ENCODE peak calls at places on chromosomes 1 and 21, in six cellular contexts. One of them, this sample, is unnamed.

GRCh38 chr1:154747841-154748766 is 122.0 kb downstream of the KCNN3 start:
- DNase-seq in neuronal stem cell: no peak
- DNase-seq in trophoblast cell: no peak
- DNase-seq in H1: no peak
- DNase-seq in H9: no peak
- DNase-seq in mesenchymal stem cell: peak
- DNase-seq in this sample: no peak

GRCh38 chr1:6962390-6962955 is 177.2 kb downstream of the CAMTA1 start:
- DNase-seq in mesenchymal stem cell: no peak
- DNase-seq in H1: peak
- DNase-seq in H9: no peak
- DNase-seq in trophoblast cell: no peak
- DNase-seq in neuronal stem cell: no peak
- DNase-seq in this sample: no peak

GRCh38 chr1:26861889-26862371 is 1.0 kb upstream of the SFN start:
- DNase-seq in mesenchymal stem cell: no peak
- DNase-seq in H9: no peak
- DNase-seq in trophoblast cell: no peak
- DNase-seq in neuronal stem cell: no peak
- DNase-seq in H1: no peak
- DNase-seq in this sample: no peak

GRCh38 chr1:110778821-110779220 is 94.1 kb upstream of the CD53 start:
- DNase-seq in H1: no peak
- DNase-seq in neuronal stem cell: no peak
- DNase-seq in H9: no peak
- DNase-seq in mesenchymal stem cell: no peak
- DNase-seq in trophoblast cell: no peak
- DNase-seq in this sample: no peak

GRCh38 chr1:192100686-192101468 is 57.4 kb upstream of the RGS18 start:
- DNase-seq in trophoblast cell: peak
- DNase-seq in H9: no peak
- DNase-seq in H1: no peak
- DNase-seq in neuronal stem cell: no peak
- DNase-seq in mesenchymal stem cell: no peak
- DNase-seq in this sample: no peak

GRCh38 chr1:213988639-213989070 is 882 bp downstream of the PROX1 start:
- DNase-seq in H9: no peak
- DNase-seq in H1: no peak
- DNase-seq in mesenchymal stem cell: no peak
- DNase-seq in trophoblast cell: no peak
- DNase-seq in neuronal stem cell: no peak
- DNase-seq in this sample: no peak

GRCh38 chr1:50861742-50862141 is 98.3 kb downstream of the FAF1 start:
- DNase-seq in mesenchymal stem cell: no peak
- DNase-seq in neuronal stem cell: no peak
- DNase-seq in H1: no peak
- DNase-seq in trophoblast cell: no peak
- DNase-seq in H9: no peak
- DNase-seq in this sample: no peak

GRCh38 chr1:2636733-2637132 is 3.9 kb upstream of the MMEL1 start:
- DNase-seq in H1: no peak
- DNase-seq in trophoblast cell: no peak
- DNase-seq in neuronal stem cell: no peak
- DNase-seq in mesenchymal stem cell: no peak
- DNase-seq in H9: no peak
- DNase-seq in this sample: no peak

GRCh38 chr1:182163821-182164223 is 102.3 kb upstream of the ZNF648 start:
- DNase-seq in mesenchymal stem cell: no peak
- DNase-seq in H9: no peak
- DNase-seq in trophoblast cell: no peak
- DNase-seq in neuronal stem cell: no peak
- DNase-seq in H1: no peak
- DNase-seq in this sample: no peak

GRCh38 chr21:42118121-42118795 is 47.1 kb downstream of the UMODL1 start:
- DNase-seq in trophoblast cell: no peak
- DNase-seq in H1: no peak
- DNase-seq in mesenchymal stem cell: no peak
- DNase-seq in H9: no peak
- DNase-seq in neuronal stem cell: no peak
- DNase-seq in this sample: no peak

GRCh38 chr21:46425566-46425965 is 33.1 kb upstream of the DIP2A start:
- DNase-seq in H1: no peak
- DNase-seq in neuronal stem cell: no peak
- DNase-seq in mesenchymal stem cell: no peak
- DNase-seq in trophoblast cell: no peak
- DNase-seq in H9: no peak
- DNase-seq in this sample: no peak

GRCh38 chr1:82160036-82160435 is 359.3 kb downstream of the ADGRL2 start:
- DNase-seq in H9: no peak
- DNase-seq in neuronal stem cell: no peak
- DNase-seq in mesenchymal stem cell: peak
- DNase-seq in trophoblast cell: no peak
- DNase-seq in H1: no peak
- DNase-seq in this sample: peak

GRCh38 chr1:205236526-205236925 is 8.8 kb downstream of the TMCC2 start:
- DNase-seq in H1: no peak
- DNase-seq in mesenchymal stem cell: no peak
- DNase-seq in H9: no peak
- DNase-seq in neuronal stem cell: no peak
- DNase-seq in trophoblast cell: no peak
- DNase-seq in this sample: no peak

GRCh38 chr1:43704838-43705237 is 2.5 kb upstream of the ST3GAL3 start:
- DNase-seq in trophoblast cell: no peak
- DNase-seq in H1: no peak
- DNase-seq in mesenchymal stem cell: no peak
- DNase-seq in neuronal stem cell: no peak
- DNase-seq in H9: no peak
- DNase-seq in this sample: no peak

GRCh38 chr1:183243190-183244065 is 57.4 kb downstream of the LAMC2 start:
- DNase-seq in H9: no peak
- DNase-seq in trophoblast cell: peak
- DNase-seq in neuronal stem cell: no peak
- DNase-seq in mesenchymal stem cell: peak
- DNase-seq in H1: no peak
- DNase-seq in this sample: no peak

GRCh38 chr1:186888367-186888766 is 59.6 kb downstream of the PLA2G4A start:
- DNase-seq in neuronal stem cell: no peak
- DNase-seq in H9: no peak
- DNase-seq in trophoblast cell: no peak
- DNase-seq in H1: no peak
- DNase-seq in mesenchymal stem cell: no peak
- DNase-seq in this sample: no peak

GRCh38 chr1:153598309-153599172 is 14.4 kb downstream of the S100A16 start:
- DNase-seq in neuronal stem cell: no peak
- DNase-seq in H9: peak
- DNase-seq in trophoblast cell: no peak
- DNase-seq in mesenchymal stem cell: peak
- DNase-seq in H1: peak
- DNase-seq in this sample: peak

GRCh38 chr1:164479242-164479641 is 79.7 kb upstream of the PBX1 start:
- DNase-seq in neuronal stem cell: no peak
- DNase-seq in H9: no peak
- DNase-seq in H1: no peak
- DNase-seq in trophoblast cell: no peak
- DNase-seq in mesenchymal stem cell: no peak
- DNase-seq in this sample: no peak

GRCh38 chr1:182957902-182958395 is 5.0 kb upstream of the SHCBP1L start:
- DNase-seq in trophoblast cell: no peak
- DNase-seq in H1: no peak
- DNase-seq in mesenchymal stem cell: no peak
- DNase-seq in H9: peak
- DNase-seq in neuronal stem cell: no peak
- DNase-seq in this sample: no peak

GRCh38 chr1:19361231-19362147 is 49.4 kb downstream of the SLC66A1 start:
- DNase-seq in H9: no peak
- DNase-seq in neuronal stem cell: no peak
- DNase-seq in trophoblast cell: no peak
- DNase-seq in mesenchymal stem cell: no peak
- DNase-seq in H1: no peak
- DNase-seq in this sample: peak

GRCh38 chr1:225469051-225469450 is 41.2 kb upstream of the LBR start:
- DNase-seq in neuronal stem cell: no peak
- DNase-seq in mesenchymal stem cell: no peak
- DNase-seq in H1: no peak
- DNase-seq in trophoblast cell: no peak
- DNase-seq in H9: peak
- DNase-seq in this sample: no peak

GRCh38 chr21:44867999-44868700 is 5.3 kb downstream of the PTTG1IP start:
- DNase-seq in H1: no peak
- DNase-seq in mesenchymal stem cell: no peak
- DNase-seq in trophoblast cell: no peak
- DNase-seq in H9: no peak
- DNase-seq in neuronal stem cell: no peak
- DNase-seq in this sample: no peak

GRCh38 chr1:110011527-110012041 is 22.8 kb upstream of the STRIP1 start:
- DNase-seq in trophoblast cell: peak
- DNase-seq in H9: peak
- DNase-seq in mesenchymal stem cell: peak
- DNase-seq in neuronal stem cell: no peak
- DNase-seq in H1: peak
- DNase-seq in this sample: peak

GRCh38 chr1:199404191-199404590 is 623.3 kb upstream of the NR5A2 start:
- DNase-seq in neuronal stem cell: no peak
- DNase-seq in mesenchymal stem cell: no peak
- DNase-seq in trophoblast cell: no peak
- DNase-seq in H9: no peak
- DNase-seq in H1: no peak
- DNase-seq in this sample: peak

GRCh38 chr1:28579374-28579773 is 12.7 kb upstream of the RAB42 start:
- DNase-seq in trophoblast cell: no peak
- DNase-seq in H9: no peak
- DNase-seq in neuronal stem cell: no peak
- DNase-seq in H1: no peak
- DNase-seq in mesenchymal stem cell: no peak
- DNase-seq in this sample: no peak

GRCh38 chr1:112478314-112478713 is 30.5 kb upstream of the WNT2B start:
- DNase-seq in neuronal stem cell: no peak
- DNase-seq in mesenchymal stem cell: no peak
- DNase-seq in H1: no peak
- DNase-seq in H9: no peak
- DNase-seq in trophoblast cell: no peak
- DNase-seq in this sample: no peak

DNA sequence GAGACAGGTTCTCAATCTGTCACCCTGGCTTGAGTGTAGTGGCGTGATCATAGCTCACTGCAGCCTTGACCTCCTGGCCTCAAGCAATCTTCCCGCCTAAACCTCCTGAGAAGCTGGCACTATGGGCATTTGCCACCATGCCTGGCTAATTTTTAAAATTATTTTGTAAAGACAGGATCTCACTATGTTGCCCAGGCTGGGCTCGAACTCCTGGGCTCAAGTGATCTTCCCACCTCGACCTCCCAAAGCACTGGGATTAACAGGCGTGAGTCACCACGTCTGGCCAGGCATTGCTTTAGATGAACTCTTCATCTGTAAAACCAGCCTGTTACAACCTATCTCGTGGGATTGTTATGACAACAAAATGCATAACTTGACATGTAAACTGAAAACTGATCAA is 2.4 kb downstream of the COA6 start:
- DNase-seq in neuronal stem cell: no peak
- DNase-seq in mesenchymal stem cell: no peak
- DNase-seq in H9: no peak
- DNase-seq in H1: no peak
- DNase-seq in trophoblast cell: no peak
- DNase-seq in this sample: no peak
- H4K91ac ChIP-seq in neuronal stem cell: no peak
- H4K91ac ChIP-seq in mesenchymal stem cell: no peak
- H4K91ac ChIP-seq in H9: no peak
- H4K91ac ChIP-seq in H1: no peak
- H4K91ac ChIP-seq in trophoblast cell: no peak
- H4K91ac ChIP-seq in this sample: no peak

GRCh38 chr1:73040811-73041210 is 758.5 kb upstream of the NEGR1 start:
- DNase-seq in H1: no peak
- DNase-seq in neuronal stem cell: no peak
- DNase-seq in H9: no peak
- DNase-seq in trophoblast cell: no peak
- DNase-seq in mesenchymal stem cell: no peak
- DNase-seq in this sample: no peak

DNA sequence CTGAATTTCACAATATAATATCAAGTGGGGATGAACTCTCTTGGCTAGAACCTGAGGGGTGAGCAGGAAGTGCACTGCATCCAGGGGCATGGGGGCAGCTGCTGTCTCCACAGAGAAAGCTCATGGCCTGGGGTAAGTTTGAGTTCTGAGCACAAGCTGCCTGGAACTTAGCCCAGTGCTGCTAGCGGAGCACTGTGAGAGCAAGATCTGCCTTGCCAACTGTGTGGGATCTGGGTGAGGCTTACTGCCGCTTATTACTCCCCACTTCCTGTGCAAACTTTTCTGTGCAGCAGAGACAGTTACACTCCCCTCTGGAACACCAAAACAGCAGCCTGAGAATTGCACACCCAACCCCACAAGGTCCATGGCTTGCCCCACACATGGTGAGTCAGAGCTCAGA is 761.9 kb upstream of the NEGR1 start:
- DNase-seq in H1: no peak
- DNase-seq in H9: no peak
- DNase-seq in trophoblast cell: no peak
- DNase-seq in mesenchymal stem cell: no peak
- DNase-seq in neuronal stem cell: no peak
- DNase-seq in this sample: no peak
- H4K91ac ChIP-seq in H1: peak
- H4K91ac ChIP-seq in H9: no peak
- H4K91ac ChIP-seq in trophoblast cell: no peak
- H4K91ac ChIP-seq in mesenchymal stem cell: no peak
- H4K91ac ChIP-seq in neuronal stem cell: no peak
- H4K91ac ChIP-seq in this sample: no peak

DNA sequence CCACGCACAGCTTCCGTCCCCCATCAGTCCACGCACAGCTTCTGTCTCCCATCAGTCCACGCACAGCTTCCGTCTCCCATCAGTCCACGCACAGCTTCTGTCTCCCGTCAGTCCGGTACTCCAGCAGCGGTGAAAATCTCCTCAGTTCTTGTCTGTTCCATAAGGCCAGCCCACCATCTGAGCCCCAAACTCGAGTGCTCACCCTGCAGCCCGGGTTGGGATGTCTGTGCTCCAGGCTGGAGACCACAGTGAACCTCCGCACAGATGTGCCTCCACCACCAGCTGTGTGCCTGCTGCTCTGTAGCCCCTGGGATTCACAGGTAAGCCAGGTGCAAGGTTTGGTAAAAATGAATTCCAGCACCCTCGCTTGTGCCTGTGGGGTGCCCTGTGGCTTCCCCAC is 258.6 kb downstream of the NPHP4 start:
- DNase-seq in neuronal stem cell: no peak
- DNase-seq in H9: no peak
- DNase-seq in H1: no peak
- DNase-seq in trophoblast cell: no peak
- DNase-seq in mesenchymal stem cell: no peak
- DNase-seq in this sample: no peak
- H4K91ac ChIP-seq in neuronal stem cell: no peak
- H4K91ac ChIP-seq in H9: no peak
- H4K91ac ChIP-seq in H1: no peak
- H4K91ac ChIP-seq in trophoblast cell: no peak
- H4K91ac ChIP-seq in mesenchymal stem cell: no peak
- H4K91ac ChIP-seq in this sample: no peak

DNA sequence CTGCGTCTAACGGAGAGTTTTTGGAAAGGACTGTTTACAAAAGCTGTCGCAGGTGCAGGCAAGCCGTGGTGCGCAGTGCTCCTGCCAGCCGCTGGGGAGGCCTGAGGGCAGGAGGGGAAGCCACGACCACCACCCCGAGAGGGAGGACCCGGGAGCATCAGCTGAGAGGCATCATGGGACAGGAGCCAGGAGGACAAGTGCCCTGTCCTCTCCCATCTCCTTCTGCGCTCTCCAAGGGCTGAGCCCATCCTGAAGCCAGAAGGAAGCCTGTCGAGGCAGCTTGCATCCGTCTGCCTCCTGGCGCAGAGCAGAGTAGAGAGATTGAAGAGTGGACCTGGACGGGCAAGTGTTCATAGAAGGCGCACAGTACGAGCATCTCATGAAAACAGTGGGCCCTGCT is 310.9 kb downstream of the KIF26B start:
- DNase-seq in neuronal stem cell: no peak
- DNase-seq in H9: no peak
- DNase-seq in trophoblast cell: no peak
- DNase-seq in H1: no peak
- DNase-seq in mesenchymal stem cell: no peak
- DNase-seq in this sample: no peak
- H4K91ac ChIP-seq in neuronal stem cell: no peak
- H4K91ac ChIP-seq in H9: no peak
- H4K91ac ChIP-seq in trophoblast cell: no peak
- H4K91ac ChIP-seq in H1: no peak
- H4K91ac ChIP-seq in mesenchymal stem cell: no peak
- H4K91ac ChIP-seq in this sample: no peak